ENCODE peak calls at places on chromosomes 16 and 17, in six cellular contexts. I is sciatic nerve; U is H54; Q is HAP-1; T is activated CD8-positive, alpha-beta memory T cell treated with anti-CD3 and anti-CD28 coated beads for 1 hour; G is activated T-cell treated with anti-CD3 and anti-CD28 coated beads for 24 hours. E is an unnamed sample.

GRCh38 chr17:67458203-67458602 is 81.1 kb downstream of the PITPNC1 start:
- DNase-seq in T (no peak), Q (no peak), U (no peak), G (no peak), I (no peak), E (no peak)

GRCh38 chr16:25707982-25708583 is 16.3 kb downstream of the HS3ST4 start:
- DNase-seq in I (no peak), T (no peak), G (no peak), Q (no peak), U (no peak), E (no peak)

GRCh38 chr16:6104423-6104822 is 1006.8 kb upstream of the EEF2KMT start:
- DNase-seq in I (no peak), G (no peak), T (no peak), Q (no peak), U (no peak), E (no peak)

GRCh38 chr17:74446551-74447500 is 14.9 kb downstream of the GPRC5C start:
- DNase-seq in T (no peak), U (no peak), G (no peak), Q (no peak), I (no peak), E (no peak)

GRCh38 chr16:57994778-57995177 is 5.7 kb downstream of the ZNF319 start:
- DNase-seq in G (peak), Q (peak), I (no peak), T (peak), U (peak), E (no peak)

GRCh38 chr16:17529982-17530760 is 59.4 kb upstream of the XYLT1 start:
- DNase-seq in I (no peak), U (no peak), G (peak), Q (no peak), T (no peak), E (no peak)

GRCh38 chr16:4505356-4506153 is 29.4 kb downstream of the HMOX2 start:
- DNase-seq in G (peak), T (peak), I (no peak), U (no peak), Q (no peak), E (no peak)

GRCh38 chr16:81632392-81633146 is 146.5 kb upstream of the PLCG2 start:
- DNase-seq in I (no peak), Q (no peak), G (peak), T (peak), U (peak), E (no peak)

GRCh38 chr17:13407381-13407780 is 194.3 kb downstream of the HS3ST3A1 start:
- DNase-seq in G (no peak), Q (no peak), U (no peak), T (no peak), I (no peak), E (no peak)

GRCh38 chr16:35386619-35387018 is 1927.2 kb downstream of the TP53TG3F start:
- DNase-seq in T (no peak), Q (no peak), I (no peak), G (no peak), U (no peak), E (no peak)

GRCh38 chr17:78890111-78890897 is 12.7 kb downstream of the CEP295NL start:
- DNase-seq in U (no peak), G (peak), T (no peak), Q (no peak), I (no peak), E (no peak)

GRCh38 chr17:37642706-37643105 is 540 bp downstream of the DDX52 start:
- DNase-seq in Q (no peak), U (no peak), T (no peak), G (no peak), I (no peak), E (no peak)

GRCh38 chr17:63826468-63827001 is 696 bp upstream of the PSMC5 start:
- DNase-seq in I (no peak), Q (no peak), T (no peak), G (no peak), U (no peak), E (no peak)